ENCODE peak calls at places on chromosomes 13 and 19, in six cellular contexts. D, I, V, S, Y and W are unnamed samples.

GRCh38 chr13:101144808-101145419 is 271.4 kb downstream of the NALCN start:
- DNase-seq in D (peak), I (no peak), V (no peak), S (peak), Y (no peak), W (peak)

GRCh38 chr13:24040835-24041234 is 119.7 kb upstream of the SPATA13 start:
- DNase-seq in D (no peak), I (no peak), V (no peak), S (no peak), Y (no peak), W (no peak)

GRCh38 chr13:39888865-39889810 is 233.7 kb downstream of the COG6 start:
- DNase-seq in D (no peak), I (no peak), V (no peak), S (no peak), Y (no peak), W (no peak)

GRCh38 chr13:71213252-71213821 is 653.7 kb downstream of the DACH1 start:
- DNase-seq in D (no peak), I (no peak), V (no peak), S (no peak), Y (no peak), W (no peak)

GRCh38 chr19:16627194-16627927 is 643 bp downstream of the MED26 start:
- DNase-seq in D (peak), I (no peak), V (no peak), S (no peak), Y (peak), W (peak)

GRCh38 chr13:44243198-44243852 is 130.3 kb upstream of the SERP2 start:
- DNase-seq in D (peak), I (peak), V (no peak), S (no peak), Y (no peak), W (peak)

GRCh38 chr19:1424182-1424955 is 13.8 kb upstream of the RPS15 start:
- DNase-seq in D (no peak), I (no peak), V (no peak), S (no peak), Y (no peak), W (no peak)

GRCh38 chr13:110533771-110534670 is 27.5 kb downstream of the RAB20 start:
- DNase-seq in D (no peak), I (no peak), V (no peak), S (no peak), Y (peak), W (no peak)

GRCh38 chr13:46575843-46576242 is 22.9 kb downstream of the LRCH1 start:
- DNase-seq in D (no peak), I (no peak), V (no peak), S (no peak), Y (no peak), W (no peak)

GRCh38 chr19:43858174-43858573 is 31.1 kb downstream of the ZNF283 start:
- DNase-seq in D (no peak), I (no peak), V (no peak), S (no peak), Y (no peak), W (no peak)

GRCh38 chr13:100987993-100988392 is 313.4 kb upstream of the TMTC4 start:
- DNase-seq in D (no peak), I (no peak), V (no peak), S (no peak), Y (no peak), W (no peak)

GRCh38 chr19:40798997-40799557 is at the start of gene EGLN2:
- DNase-seq in D (no peak), I (no peak), V (no peak), S (no peak), Y (no peak), W (no peak)

GRCh38 chr13:24249586-24249985 is 59.8 kb upstream of the C1QTNF9 start:
- DNase-seq in D (no peak), I (no peak), V (no peak), S (no peak), Y (no peak), W (no peak)

GRCh38 chr19:12778020-12778904 is 2.9 kb upstream of the HOOK2 start:
- DNase-seq in D (peak), I (no peak), V (peak), S (no peak), Y (peak), W (peak)

GRCh38 chr19:1412995-1413889 is 5.9 kb downstream of the DAZAP1 start:
- DNase-seq in D (no peak), I (no peak), V (no peak), S (no peak), Y (peak), W (no peak)

GRCh38 chr13:51262501-51263211 is 40.5 kb downstream of the FAM124A start:
- DNase-seq in D (no peak), I (no peak), V (no peak), S (no peak), Y (no peak), W (no peak)
- TF ChIP-seq CTCF in D (peak), I (no peak), V (peak), S (no peak), Y (no peak), W (no peak)

GRCh38 chr19:54189020-54189667 is at the start of gene MBOAT7:
- DNase-seq in D (no peak), I (no peak), V (no peak), S (no peak), Y (no peak), W (no peak)
- TF ChIP-seq CTCF in D (peak), I (peak), V (peak), S (no peak), Y (no peak), W (no peak)

DNA sequence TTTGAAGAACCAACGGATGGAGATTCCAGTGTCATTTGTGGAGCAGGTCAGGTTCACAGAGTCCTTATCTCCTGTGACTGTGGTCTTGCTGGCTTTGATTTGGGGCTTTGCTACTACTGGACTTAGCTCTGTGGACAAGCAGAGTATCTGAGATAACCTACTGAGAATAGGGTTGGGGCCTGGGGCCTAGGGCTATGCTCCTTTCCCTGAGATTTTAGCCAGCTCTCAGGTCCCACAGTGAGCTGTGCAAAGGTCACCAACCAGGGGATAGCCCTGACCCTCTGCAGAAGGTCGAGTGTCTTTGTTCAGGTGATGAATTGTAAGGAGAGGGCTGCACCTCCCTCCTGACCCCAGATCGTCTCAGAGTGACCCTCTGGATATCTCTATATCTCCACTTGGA is 9.2 kb downstream of the CEACAM1 start:
- DNase-seq in D (no peak), I (no peak), V (no peak), S (no peak), Y (no peak), W (no peak)
- TF ChIP-seq CTCF in D (no peak), I (no peak), V (no peak), S (no peak), Y (no peak), W (no peak)

GRCh38 chr13:79228972-79229371 is 177.1 kb downstream of the RBM26 start:
- DNase-seq in D (no peak), I (no peak), V (no peak), S (no peak), Y (no peak), W (no peak)

GRCh38 chr13:79227418-79227817 is 178.6 kb downstream of the RBM26 start:
- DNase-seq in D (no peak), I (no peak), V (no peak), S (no peak), Y (no peak), W (no peak)

GRCh38 chr13:79226250-79226649 is 179.8 kb downstream of the RBM26 start:
- DNase-seq in D (no peak), I (no peak), V (no peak), S (no peak), Y (no peak), W (no peak)

GRCh38 chr13:79225487-79226232 is 180.4 kb downstream of the RBM26 start:
- DNase-seq in D (no peak), I (no peak), V (no peak), S (no peak), Y (no peak), W (no peak)

GRCh38 chr13:79226938-79227337 is 179.1 kb downstream of the RBM26 start:
- DNase-seq in D (no peak), I (no peak), V (no peak), S (no peak), Y (no peak), W (no peak)
- TF ChIP-seq CTCF in D (no peak), I (no peak), V (no peak), S (no peak), Y (no peak), W (no peak)

GRCh38 chr19:55678121-55678671 is 3.2 kb downstream of the EPN1 start:
- DNase-seq in D (no peak), I (no peak), V (peak), S (peak), Y (peak), W (no peak)
- TF ChIP-seq CTCF in D (no peak), I (no peak), V (no peak), S (no peak), Y (no peak), W (no peak)

DNA sequence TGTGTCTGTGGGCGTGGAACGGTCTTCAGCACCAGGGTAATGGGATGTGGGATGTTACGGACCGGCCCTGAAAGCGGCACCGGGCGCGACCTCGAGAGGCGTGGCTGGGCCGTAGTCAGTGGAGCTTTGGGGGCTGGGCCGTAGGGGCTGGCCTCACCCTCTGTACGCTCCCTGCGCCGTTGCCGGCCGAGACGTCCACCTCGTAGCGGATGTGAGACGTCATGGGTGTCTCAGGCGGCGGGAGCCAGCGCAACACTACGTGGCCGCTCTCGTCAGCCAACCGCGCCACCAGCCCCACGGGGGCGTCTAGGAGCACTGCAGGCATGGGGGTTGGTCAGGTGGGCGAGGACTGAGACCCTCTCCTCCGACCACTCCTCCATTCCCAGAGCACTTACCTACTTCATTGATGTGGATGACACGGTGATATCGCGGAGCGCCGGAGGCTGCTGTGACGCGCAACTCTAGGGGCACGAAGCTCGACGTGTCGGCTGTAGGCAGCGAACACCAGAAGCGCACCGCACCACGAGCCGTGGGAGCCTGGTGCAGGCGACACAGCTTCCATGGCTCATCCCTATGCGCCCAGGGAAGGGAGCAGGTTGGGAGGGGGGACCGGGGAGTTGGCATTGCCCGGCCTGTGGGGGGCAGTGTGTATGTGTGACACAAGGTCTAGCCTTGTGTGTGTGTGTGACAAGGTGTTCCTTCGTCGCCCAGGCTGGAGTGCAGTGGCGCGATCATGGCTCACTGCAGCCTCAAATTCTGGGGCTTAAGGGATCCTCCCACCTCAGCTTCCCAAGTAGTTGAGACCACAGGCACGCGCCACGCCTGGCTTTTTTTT is 2.4 kb downstream of the EPOR start:
- DNase-seq in D (no peak), I (peak), V (peak), S (peak), Y (peak), W (peak)
- TF ChIP-seq CTCF in D (peak), I (peak), V (no peak), S (no peak), Y (no peak), W (no peak)